ENCODE peak calls at places on chromosome 19, in five cellular contexts. V is mesenchymal stem cell, F is trophoblast cell, I is neuronal stem cell, P is H1. A is an unnamed sample.
A peak's percentile ranks its signal among the peaks of the same experiment; 100 is the strongest.

GRCh38 chr19:29764322-29764721 is 47.5 kb upstream of the CCNE1 start:
- DNase-seq in V (no peak), F (peak; percentile 41), I (no peak), P (no peak), A (no peak)

GRCh38 chr19:44988896-44989563 is 12.2 kb upstream of the RELB start:
- DNase-seq in V (peak; percentile 73), F (peak; percentile 36), I (peak; percentile 21), P (peak; percentile 87), A (peak; percentile 79)

GRCh38 chr19:8308891-8309291 is 733 bp upstream of the CD320 start:
- DNase-seq in V (no peak), F (no peak), I (no peak), P (no peak), A (no peak)

GRCh38 chr19:29268721-29269483 is 56.0 kb upstream of the UQCRFS1 start:
- DNase-seq in V (no peak), F (no peak), I (no peak), P (no peak), A (peak; percentile 47)

GRCh38 chr19:54439174-54439851 is 9.7 kb upstream of the LENG8 start:
- DNase-seq in V (peak; percentile 62), F (peak; percentile 28), I (no peak), P (peak; percentile 78), A (peak; percentile 83)

GRCh38 chr19:10262771-10263170 is 8.1 kb upstream of the ICAM1 start:
- DNase-seq in V (peak; percentile 14), F (no peak), I (no peak), P (no peak), A (no peak)

GRCh38 chr19:11209892-11210655 is 12.7 kb upstream of the KANK2 start:
- DNase-seq in V (no peak), F (no peak), I (no peak), P (no peak), A (no peak)

GRCh38 chr19:46896076-46896794 is 35.4 kb downstream of the ARHGAP35 start:
- DNase-seq in V (no peak), F (no peak), I (no peak), P (no peak), A (no peak)

GRCh38 chr19:33208904-33209843 is 15.0 kb downstream of the LRP3 start:
- DNase-seq in V (no peak), F (no peak), I (no peak), P (no peak), A (no peak)

GRCh38 chr19:2014731-2015610 is 543 bp downstream of the BTBD2 start:
- DNase-seq in V (no peak), F (no peak), I (peak; percentile 35), P (no peak), A (no peak)

GRCh38 chr19:32372726-32373613 is 27.6 kb downstream of the ZNF507 start:
- DNase-seq in V (no peak), F (peak; percentile 56), I (no peak), P (no peak), A (no peak)

GRCh38 chr19:39423258-39424086 is 11.0 kb downstream of the PLEKHG2 start:
- DNase-seq in V (peak; percentile 21), F (no peak), I (no peak), P (no peak), A (no peak)

GRCh38 chr19:47693903-47694302 is 19.3 kb upstream of the EHD2 start:
- DNase-seq in V (no peak), F (no peak), I (no peak), P (no peak), A (no peak)

GRCh38 chr19:29491491-29491890 is 34.3 kb upstream of the VSTM2B start:
- DNase-seq in V (no peak), F (no peak), I (no peak), P (peak; percentile 37), A (no peak)

GRCh38 chr19:51458051-51458645 is at the start of gene SIGLEC8:
- DNase-seq in V (no peak), F (no peak), I (no peak), P (no peak), A (no peak)

DNA sequence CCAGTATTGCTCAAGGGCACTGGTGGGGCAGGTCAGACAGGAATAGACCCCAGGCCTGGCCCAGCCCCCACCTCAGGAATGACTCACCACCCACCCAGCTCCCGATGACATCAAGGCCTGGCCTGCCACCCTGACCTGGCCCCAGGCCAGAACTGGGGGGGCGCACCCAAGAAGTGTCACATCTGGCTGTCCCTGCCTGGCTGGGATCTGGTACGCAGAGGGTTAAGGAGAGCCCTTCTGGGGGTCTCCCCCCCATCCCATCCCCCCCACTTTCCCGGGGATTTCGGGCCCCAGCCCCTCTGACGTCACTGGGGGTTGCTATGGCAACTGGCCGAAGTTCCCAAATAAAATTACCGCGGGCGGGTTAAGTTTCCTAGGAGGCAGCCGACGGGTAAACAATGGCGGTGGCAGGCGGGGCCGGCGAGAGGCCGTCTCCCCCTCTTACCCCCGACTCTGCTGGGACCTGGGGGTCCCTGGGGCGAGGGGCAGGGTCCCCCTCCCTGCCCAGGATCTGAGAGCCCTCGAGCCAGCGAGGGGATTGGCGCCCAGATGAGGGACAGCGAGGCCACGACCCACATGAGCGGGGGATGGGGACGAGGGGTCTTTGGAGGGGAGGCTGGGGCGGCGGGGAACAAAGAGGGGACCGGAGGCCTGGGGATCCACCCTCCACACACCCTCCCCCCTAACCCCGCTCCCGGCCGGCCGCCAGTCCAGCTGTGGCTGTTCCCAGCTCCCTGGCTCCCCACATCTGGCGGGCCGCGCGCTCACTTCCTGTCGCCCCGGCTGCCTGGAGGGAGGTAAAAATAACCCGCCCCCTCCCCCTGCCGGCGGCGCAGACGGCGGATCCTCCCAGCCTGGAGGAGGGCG is 29.7 kb upstream of the NANOS3 start:
- DNase-seq in V (peak; percentile 97), F (peak; percentile 95), I (peak; percentile 95), P (peak; percentile 98), A (peak; percentile 92)
- H3K4ac ChIP-seq in V (peak overlapping the region; percentile 97), F (peak overlapping the region; percentile 100), I (peak overlapping the region; percentile 99), P (peak overlapping the region; percentile 98), A (peak overlapping the region; percentile 69)

GRCh38 chr19:4636761-4637160 is 2.6 kb upstream of the TNFAIP8L1 start:
- DNase-seq in V (no peak), F (no peak), I (no peak), P (no peak), A (no peak)

GRCh38 chr19:4636151-4636717 is 3.1 kb upstream of the TNFAIP8L1 start:
- DNase-seq in V (peak; percentile 52), F (no peak), I (peak; percentile 78), P (peak; percentile 96), A (peak; percentile 82)

GRCh38 chr19:4638330-4638729 is 986 bp upstream of the TNFAIP8L1 start:
- DNase-seq in V (no peak), F (no peak), I (no peak), P (no peak), A (no peak)

GRCh38 chr19:4635763-4636135 is 3.6 kb upstream of the TNFAIP8L1 start:
- DNase-seq in V (no peak), F (no peak), I (no peak), P (no peak), A (no peak)

DNA sequence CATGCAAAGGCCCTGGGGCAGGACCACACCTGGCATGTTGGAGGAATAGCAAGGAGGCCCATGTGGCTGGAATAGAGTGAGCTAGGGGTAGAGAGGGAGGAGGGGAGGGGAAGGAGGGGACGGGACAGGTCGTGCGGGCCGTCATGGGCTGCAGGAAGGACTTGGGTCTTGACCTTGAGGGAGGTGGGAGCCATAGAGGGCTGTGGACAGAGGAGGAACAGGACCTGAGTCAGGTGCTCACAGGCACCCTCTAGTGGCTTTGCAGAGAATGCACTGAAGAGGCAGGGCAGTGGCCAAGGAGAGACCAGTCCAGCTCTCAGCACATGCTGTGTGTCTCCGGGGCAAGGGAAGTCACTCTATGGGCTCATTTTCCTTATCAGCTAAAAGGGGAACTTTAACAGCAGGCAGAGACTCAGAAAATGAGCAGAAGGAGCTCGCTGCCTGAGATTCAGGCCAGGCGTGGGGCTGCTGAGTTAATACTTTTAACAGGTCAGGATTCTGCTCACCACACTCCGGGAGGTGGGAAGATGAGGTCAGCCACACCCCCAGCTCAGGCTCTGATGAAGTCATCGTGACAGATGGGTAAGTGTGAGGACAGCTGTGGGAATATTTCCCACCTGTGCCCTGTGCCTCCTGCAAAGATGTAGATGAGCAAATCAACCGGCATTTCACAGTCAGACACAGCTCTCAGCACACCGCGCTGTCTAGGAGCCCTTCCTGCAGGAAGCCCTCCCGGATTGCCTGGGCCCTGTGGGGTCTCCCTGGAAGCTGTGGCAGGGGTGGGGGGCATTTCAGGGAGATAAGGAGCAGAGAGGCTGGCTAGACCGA is 6.0 kb upstream of the TNFAIP8L1 start:
- DNase-seq in V (peak; percentile 90), F (peak; percentile 81), I (no peak), P (peak; percentile 84), A (peak; percentile 88)
- H2AK5ac ChIP-seq in V (peak overlapping the region; percentile 89), F (no peak overlapping the region), I (peak overlapping the region; percentile 40), P (no peak overlapping the region), A (no peak overlapping the region)

DNA sequence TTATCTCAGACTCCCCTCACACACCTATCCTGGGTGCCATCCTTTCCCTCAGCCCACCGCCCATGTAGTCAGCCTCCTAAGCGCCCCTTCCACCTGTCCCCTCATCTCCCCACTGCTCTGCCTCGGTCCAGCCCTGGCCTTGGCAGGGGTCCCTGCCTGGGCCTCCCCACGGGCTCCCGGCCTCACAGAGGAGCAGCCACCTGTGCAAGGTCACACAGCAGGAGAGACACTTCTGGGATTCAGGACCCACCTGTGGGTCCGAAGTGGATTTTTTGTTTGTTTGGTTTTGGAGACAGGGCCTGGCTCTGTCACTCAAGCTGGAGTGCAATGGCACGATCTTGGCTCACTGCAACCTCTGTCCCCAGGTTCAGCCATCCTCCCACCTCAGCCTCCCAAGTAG is 713 bp upstream of the UPK1A start:
- DNase-seq in V (no peak), F (no peak), I (no peak), P (no peak), A (no peak)
- H2BK12ac ChIP-seq in V (no peak overlapping the region), F (no peak overlapping the region), I (no peak overlapping the region), P (no peak overlapping the region), A (no peak overlapping the region)

DNA sequence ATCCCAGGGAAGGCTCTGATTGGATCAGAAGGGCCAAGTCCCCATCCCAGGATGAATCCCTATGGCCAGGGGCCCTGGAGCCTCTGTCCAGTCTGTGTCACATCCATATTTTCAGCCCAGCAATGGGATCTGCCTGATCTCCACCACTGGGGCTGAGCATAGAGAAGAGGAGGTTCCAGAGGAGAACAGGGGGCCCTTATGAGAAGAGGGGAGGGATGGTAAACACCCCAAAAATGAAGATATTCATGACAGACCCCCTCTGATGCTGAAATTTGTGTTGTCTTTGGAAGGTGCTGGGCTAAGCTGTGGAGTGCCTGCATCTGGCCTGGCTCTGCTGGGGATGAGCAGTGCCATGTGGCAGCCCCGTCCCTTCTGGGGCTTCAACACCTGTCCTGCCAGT is 14.5 kb downstream of the KLHL26 start:
- DNase-seq in V (no peak), F (no peak), I (no peak), P (no peak), A (no peak)
- H3K4ac ChIP-seq in V (peak overlapping the region; percentile 19), F (no peak overlapping the region), I (no peak overlapping the region), P (no peak overlapping the region), A (no peak overlapping the region)

A was measured in H9.